ENCODE peak calls at places on chromosomes 2 and 18, in four cellular contexts. D, W, I and K are unnamed samples.

GRCh38 chr2:158378926-158379325 is 77.6 kb downstream of the CCDC148 start:
- DNase-seq in W (no peak), D (no peak), I (no peak), K (no peak)

GRCh38 chr2:67619204-67619603 is 222.1 kb downstream of the ETAA1 start:
- DNase-seq in D (no peak), I (no peak), W (no peak), K (no peak)

GRCh38 chr18:49677762-49678398 is 116.0 kb downstream of the LIPG start:
- DNase-seq in D (no peak), I (no peak), W (no peak), K (no peak)

GRCh38 chr18:46148810-46149209 is 44.6 kb downstream of the HAUS1 start:
- DNase-seq in W (peak; percentile 41), D (no peak), I (peak; percentile 46), K (no peak)

GRCh38 chr18:73551211-73551610 is 596.4 kb downstream of the FBXO15 start:
- DNase-seq in W (no peak), I (no peak), D (no peak), K (no peak)

GRCh38 chr2:54469484-54470053 is 13.4 kb downstream of the SPTBN1 start:
- DNase-seq in D (no peak), I (no peak), W (no peak), K (no peak)

GRCh38 chr2:44055229-44055628 is 59.4 kb upstream of the LRPPRC start:
- DNase-seq in W (no peak), I (no peak), D (no peak), K (no peak)

GRCh38 chr2:224160917-224161316 is 121.8 kb upstream of the SERPINE2 start:
- DNase-seq in D (peak; percentile 40), W (no peak), I (no peak), K (no peak)

GRCh38 chr2:118669639-118670038 is 177.8 kb downstream of the EN1 start:
- DNase-seq in W (no peak), D (no peak), I (no peak), K (no peak)

GRCh38 chr2:32404691-32405090 is 47.9 kb downstream of the BIRC6 start:
- DNase-seq in W (no peak), D (no peak), I (no peak), K (no peak)

GRCh38 chr2:8682719-8683667 is 1.1 kb downstream of the ID2 start:
- DNase-seq in W (no peak), D (peak; percentile 47), I (no peak), K (no peak)

GRCh38 chr2:38712871-38713270 is 38.3 kb downstream of the SRSF7 start:
- DNase-seq in W (no peak), D (no peak), I (no peak), K (no peak)

GRCh38 chr18:36493349-36494281 is 196.1 kb downstream of the FHOD3 start:
- DNase-seq in W (no peak), I (no peak), D (no peak), K (no peak)

GRCh38 chr2:144518744-144519596 is 949 bp downstream of the ZEB2 start:
- DNase-seq in I (no peak), W (no peak), D (no peak), K (no peak)

GRCh38 chr2:197108758-197109157 is 182.3 kb upstream of the PGAP1 start:
- DNase-seq in D (peak; percentile 83), W (no peak), I (no peak), K (no peak)

GRCh38 chr2:9002637-9003365 is 683 bp downstream of the MBOAT2 start:
- DNase-seq in W (no peak), I (peak; percentile 24), D (peak; percentile 25), K (no peak)

GRCh38 chr2:205527801-205528200 is 154.5 kb upstream of the NRP2 start:
- DNase-seq in D (no peak), W (no peak), I (no peak), K (no peak)

GRCh38 chr18:25557006-25557405 is 205.0 kb upstream of the ZNF521 start:
- DNase-seq in I (no peak), D (no peak), W (no peak), K (no peak)

GRCh38 chr2:240439698-240440151 is 4.3 kb downstream of the GPC1 start:
- DNase-seq in W (no peak), D (no peak), I (no peak), K (no peak)

GRCh38 chr2:48328972-48329723 is 200.8 kb upstream of the STON1 start:
- DNase-seq in I (no peak), D (no peak), W (no peak), K (peak; percentile 18)

GRCh38 chr2:85259101-85259590 is 68.6 kb downstream of the TGOLN2 start:
- DNase-seq in W (no peak), D (no peak), I (no peak), K (no peak)

GRCh38 chr2:75309596-75310290 is 110.4 kb upstream of the TACR1 start:
- DNase-seq in D (no peak), W (no peak), I (no peak), K (no peak)

GRCh38 chr2:53711271-53711780 is 56.3 kb upstream of the CHAC2 start:
- DNase-seq in I (no peak), W (no peak), D (no peak), K (no peak)

GRCh38 chr18:69000366-69000765 is 202.5 kb downstream of the CCDC102B start:
- DNase-seq in I (no peak), W (no peak), D (no peak), K (no peak)

GRCh38 chr2:215900865-215901264 is 112.5 kb downstream of the MREG start:
- DNase-seq in I (no peak), W (no peak), D (no peak), K (no peak)

GRCh38 chr2:96156011-96156820 is 11.0 kb upstream of the DUSP2 start:
- DNase-seq in I (no peak), D (peak; percentile 10), W (no peak), K (no peak)

GRCh38 chr2:217737127-217737526 is 265.7 kb downstream of the TNS1 start:
- DNase-seq in D (no peak), I (no peak), W (no peak), K (no peak)

GRCh38 chr2:232876978-232877441 is 6.9 kb downstream of the SNORC start:
- DNase-seq in W (no peak), D (no peak), I (no peak), K (no peak)

GRCh38 chr2:229688141-229688540 is 26.2 kb downstream of the DNER start:
- DNase-seq in W (no peak), D (no peak), I (no peak), K (no peak)

GRCh38 chr2:175111200-175111657 is 56.8 kb downstream of the ATF2 start:
- DNase-seq in D (no peak), I (peak; percentile 36), W (peak; percentile 36), K (no peak)

GRCh38 chr18:50395093-50395492 is 20.2 kb downstream of the SKA1 start:
- DNase-seq in I (no peak), D (no peak), W (no peak), K (no peak)

GRCh38 chr2:42095923-42096408 is 48.1 kb downstream of the PKDCC start:
- DNase-seq in I (peak; percentile 49), W (peak; percentile 50), D (peak; percentile 70), K (peak; percentile 36)

GRCh38 chr2:50746526-50746925 is 285.4 kb downstream of the NRXN1 start:
- DNase-seq in I (peak; percentile 26), D (peak; percentile 28), W (peak; percentile 5), K (peak; percentile 92)

GRCh38 chr2:41990688-41991087 is 57.1 kb upstream of the PKDCC start:
- DNase-seq in D (no peak), I (no peak), W (no peak), K (no peak)

GRCh38 chr2:99821039-99821438 is 321.4 kb downstream of the AFF3 start:
- DNase-seq in D (no peak), I (no peak), W (no peak), K (no peak)

GRCh38 chr2:83850071-83850725 is 608.9 kb downstream of the SUCLG1 start:
- DNase-seq in W (no peak), D (no peak), I (no peak), K (no peak)

GRCh38 chr2:107337209-107337898 is 451.4 kb upstream of the ST6GAL2 start:
- DNase-seq in I (no peak), D (no peak), W (no peak), K (no peak)

GRCh38 chr2:81324046-81324445 is 1019.5 kb upstream of the LRRTM1 start:
- DNase-seq in W (no peak), I (no peak), D (no peak), K (no peak)

GRCh38 chr2:192002418-192002817 is 155.5 kb upstream of the CAVIN2 start:
- DNase-seq in D (no peak), I (no peak), W (no peak), K (no peak)